ENCODE peak calls at places on chromosomes 1 and 21, in nine cellular contexts. One of them, this sample, is unnamed.

GRCh38 chr1:67560580-67561285 is 124.3 kb upstream of the GADD45A start:
- DNase-seq in choroid plexus epithelial cell: peak
- DNase-seq in RCC 7860: no peak
- DNase-seq in HEK293T: no peak
- DNase-seq in GM13977: no peak
- DNase-seq in aorta: no peak
- DNase-seq in NCI-H460: no peak
- DNase-seq in activated CD8-positive, alpha-beta T cell treated with anti-CD3 and anti-CD28 coated beads, Interleukin-2, amount 10 ng/mL, durations not matched to agents 7 days and 5 days: no peak
- DNase-seq in stimulated activated CD4-positive, alpha-beta T cell treated with anti-CD3 and anti-CD28 coated beads, TNF-alpha, amount 100 ng/mL, for 24 hours: no peak
- DNase-seq in this sample: no peak

GRCh38 chr1:233945979-233946378 is 41.5 kb downstream of the SLC35F3 start:
- DNase-seq in choroid plexus epithelial cell: no peak
- DNase-seq in RCC 7860: no peak
- DNase-seq in HEK293T: no peak
- DNase-seq in GM13977: no peak
- DNase-seq in aorta: no peak
- DNase-seq in NCI-H460: no peak
- DNase-seq in activated CD8-positive, alpha-beta T cell treated with anti-CD3 and anti-CD28 coated beads, Interleukin-2, amount 10 ng/mL, durations not matched to agents 7 days and 5 days: no peak
- DNase-seq in stimulated activated CD4-positive, alpha-beta T cell treated with anti-CD3 and anti-CD28 coated beads, TNF-alpha, amount 100 ng/mL, for 24 hours: no peak
- DNase-seq in this sample: no peak

GRCh38 chr1:24861821-24862727 is 68.0 kb downstream of the RUNX3 start:
- DNase-seq in choroid plexus epithelial cell: peak
- DNase-seq in RCC 7860: no peak
- DNase-seq in HEK293T: peak
- DNase-seq in GM13977: no peak
- DNase-seq in aorta: peak
- DNase-seq in NCI-H460: no peak
- DNase-seq in activated CD8-positive, alpha-beta T cell treated with anti-CD3 and anti-CD28 coated beads, Interleukin-2, amount 10 ng/mL, durations not matched to agents 7 days and 5 days: peak
- DNase-seq in stimulated activated CD4-positive, alpha-beta T cell treated with anti-CD3 and anti-CD28 coated beads, TNF-alpha, amount 100 ng/mL, for 24 hours: no peak
- DNase-seq in this sample: no peak

GRCh38 chr1:232629250-232630046 is 485 bp downstream of the SIPA1L2 start:
- DNase-seq in choroid plexus epithelial cell: peak
- DNase-seq in RCC 7860: no peak
- DNase-seq in HEK293T: no peak
- DNase-seq in GM13977: peak
- DNase-seq in aorta: peak
- DNase-seq in NCI-H460: peak
- DNase-seq in activated CD8-positive, alpha-beta T cell treated with anti-CD3 and anti-CD28 coated beads, Interleukin-2, amount 10 ng/mL, durations not matched to agents 7 days and 5 days: no peak
- DNase-seq in stimulated activated CD4-positive, alpha-beta T cell treated with anti-CD3 and anti-CD28 coated beads, TNF-alpha, amount 100 ng/mL, for 24 hours: peak
- DNase-seq in this sample: peak

GRCh38 chr1:29282924-29283803 is 46.8 kb downstream of the PTPRU start:
- DNase-seq in choroid plexus epithelial cell: peak
- DNase-seq in RCC 7860: no peak
- DNase-seq in HEK293T: peak
- DNase-seq in GM13977: peak
- DNase-seq in aorta: no peak
- DNase-seq in NCI-H460: peak
- DNase-seq in activated CD8-positive, alpha-beta T cell treated with anti-CD3 and anti-CD28 coated beads, Interleukin-2, amount 10 ng/mL, durations not matched to agents 7 days and 5 days: peak
- DNase-seq in stimulated activated CD4-positive, alpha-beta T cell treated with anti-CD3 and anti-CD28 coated beads, TNF-alpha, amount 100 ng/mL, for 24 hours: peak
- DNase-seq in this sample: peak

GRCh38 chr1:167991546-167991945 is 54.7 kb upstream of the MPC2 start:
- DNase-seq in choroid plexus epithelial cell: no peak
- DNase-seq in RCC 7860: no peak
- DNase-seq in HEK293T: no peak
- DNase-seq in GM13977: no peak
- DNase-seq in aorta: no peak
- DNase-seq in NCI-H460: no peak
- DNase-seq in activated CD8-positive, alpha-beta T cell treated with anti-CD3 and anti-CD28 coated beads, Interleukin-2, amount 10 ng/mL, durations not matched to agents 7 days and 5 days: no peak
- DNase-seq in stimulated activated CD4-positive, alpha-beta T cell treated with anti-CD3 and anti-CD28 coated beads, TNF-alpha, amount 100 ng/mL, for 24 hours: no peak
- DNase-seq in this sample: no peak

GRCh38 chr1:235289859-235290739 is 37.9 kb downstream of the ARID4B start:
- DNase-seq in choroid plexus epithelial cell: no peak
- DNase-seq in RCC 7860: no peak
- DNase-seq in HEK293T: no peak
- DNase-seq in GM13977: no peak
- DNase-seq in aorta: no peak
- DNase-seq in NCI-H460: no peak
- DNase-seq in activated CD8-positive, alpha-beta T cell treated with anti-CD3 and anti-CD28 coated beads, Interleukin-2, amount 10 ng/mL, durations not matched to agents 7 days and 5 days: no peak
- DNase-seq in stimulated activated CD4-positive, alpha-beta T cell treated with anti-CD3 and anti-CD28 coated beads, TNF-alpha, amount 100 ng/mL, for 24 hours: no peak
- DNase-seq in this sample: no peak

GRCh38 chr1:168863647-168864234 is 134.7 kb upstream of the DPT start:
- DNase-seq in choroid plexus epithelial cell: no peak
- DNase-seq in RCC 7860: no peak
- DNase-seq in HEK293T: no peak
- DNase-seq in GM13977: no peak
- DNase-seq in aorta: no peak
- DNase-seq in NCI-H460: no peak
- DNase-seq in activated CD8-positive, alpha-beta T cell treated with anti-CD3 and anti-CD28 coated beads, Interleukin-2, amount 10 ng/mL, durations not matched to agents 7 days and 5 days: no peak
- DNase-seq in stimulated activated CD4-positive, alpha-beta T cell treated with anti-CD3 and anti-CD28 coated beads, TNF-alpha, amount 100 ng/mL, for 24 hours: no peak
- DNase-seq in this sample: no peak

GRCh38 chr1:54953846-54954245 is 26.6 kb upstream of the TMEM61 start:
- DNase-seq in choroid plexus epithelial cell: no peak
- DNase-seq in RCC 7860: no peak
- DNase-seq in HEK293T: no peak
- DNase-seq in GM13977: no peak
- DNase-seq in aorta: no peak
- DNase-seq in NCI-H460: no peak
- DNase-seq in activated CD8-positive, alpha-beta T cell treated with anti-CD3 and anti-CD28 coated beads, Interleukin-2, amount 10 ng/mL, durations not matched to agents 7 days and 5 days: no peak
- DNase-seq in stimulated activated CD4-positive, alpha-beta T cell treated with anti-CD3 and anti-CD28 coated beads, TNF-alpha, amount 100 ng/mL, for 24 hours: no peak
- DNase-seq in this sample: no peak

GRCh38 chr1:223776826-223777454 is 64.6 kb downstream of the CAPN2 start:
- DNase-seq in choroid plexus epithelial cell: peak
- DNase-seq in RCC 7860: no peak
- DNase-seq in HEK293T: no peak
- DNase-seq in GM13977: no peak
- DNase-seq in aorta: no peak
- DNase-seq in NCI-H460: no peak
- DNase-seq in activated CD8-positive, alpha-beta T cell treated with anti-CD3 and anti-CD28 coated beads, Interleukin-2, amount 10 ng/mL, durations not matched to agents 7 days and 5 days: no peak
- DNase-seq in stimulated activated CD4-positive, alpha-beta T cell treated with anti-CD3 and anti-CD28 coated beads, TNF-alpha, amount 100 ng/mL, for 24 hours: no peak
- DNase-seq in this sample: no peak

GRCh38 chr1:173418107-173418985 is 58.8 kb upstream of the PRDX6 start:
- DNase-seq in choroid plexus epithelial cell: peak
- DNase-seq in RCC 7860: no peak
- DNase-seq in HEK293T: no peak
- DNase-seq in GM13977: no peak
- DNase-seq in aorta: no peak
- DNase-seq in NCI-H460: no peak
- DNase-seq in activated CD8-positive, alpha-beta T cell treated with anti-CD3 and anti-CD28 coated beads, Interleukin-2, amount 10 ng/mL, durations not matched to agents 7 days and 5 days: no peak
- DNase-seq in stimulated activated CD4-positive, alpha-beta T cell treated with anti-CD3 and anti-CD28 coated beads, TNF-alpha, amount 100 ng/mL, for 24 hours: no peak
- DNase-seq in this sample: no peak

GRCh38 chr1:24554714-24555113 is 1.2 kb upstream of the NCMAP start:
- DNase-seq in choroid plexus epithelial cell: no peak
- DNase-seq in RCC 7860: no peak
- DNase-seq in HEK293T: no peak
- DNase-seq in GM13977: no peak
- DNase-seq in aorta: no peak
- DNase-seq in NCI-H460: no peak
- DNase-seq in activated CD8-positive, alpha-beta T cell treated with anti-CD3 and anti-CD28 coated beads, Interleukin-2, amount 10 ng/mL, durations not matched to agents 7 days and 5 days: no peak
- DNase-seq in stimulated activated CD4-positive, alpha-beta T cell treated with anti-CD3 and anti-CD28 coated beads, TNF-alpha, amount 100 ng/mL, for 24 hours: no peak
- DNase-seq in this sample: no peak

GRCh38 chr1:186054932-186055331 is 320.1 kb downstream of the TPR start:
- DNase-seq in choroid plexus epithelial cell: no peak
- DNase-seq in RCC 7860: no peak
- DNase-seq in HEK293T: no peak
- DNase-seq in GM13977: no peak
- DNase-seq in aorta: no peak
- DNase-seq in NCI-H460: no peak
- DNase-seq in activated CD8-positive, alpha-beta T cell treated with anti-CD3 and anti-CD28 coated beads, Interleukin-2, amount 10 ng/mL, durations not matched to agents 7 days and 5 days: no peak
- DNase-seq in stimulated activated CD4-positive, alpha-beta T cell treated with anti-CD3 and anti-CD28 coated beads, TNF-alpha, amount 100 ng/mL, for 24 hours: no peak
- DNase-seq in this sample: no peak

GRCh38 chr1:30143517-30143916 is 579.9 kb downstream of the MATN1 start:
- DNase-seq in choroid plexus epithelial cell: no peak
- DNase-seq in RCC 7860: no peak
- DNase-seq in HEK293T: no peak
- DNase-seq in GM13977: no peak
- DNase-seq in aorta: no peak
- DNase-seq in NCI-H460: no peak
- DNase-seq in activated CD8-positive, alpha-beta T cell treated with anti-CD3 and anti-CD28 coated beads, Interleukin-2, amount 10 ng/mL, durations not matched to agents 7 days and 5 days: no peak
- DNase-seq in stimulated activated CD4-positive, alpha-beta T cell treated with anti-CD3 and anti-CD28 coated beads, TNF-alpha, amount 100 ng/mL, for 24 hours: no peak
- DNase-seq in this sample: no peak

GRCh38 chr1:29279896-29280779 is 43.8 kb downstream of the PTPRU start:
- DNase-seq in choroid plexus epithelial cell: peak
- DNase-seq in RCC 7860: no peak
- DNase-seq in HEK293T: no peak
- DNase-seq in GM13977: no peak
- DNase-seq in aorta: no peak
- DNase-seq in NCI-H460: no peak
- DNase-seq in activated CD8-positive, alpha-beta T cell treated with anti-CD3 and anti-CD28 coated beads, Interleukin-2, amount 10 ng/mL, durations not matched to agents 7 days and 5 days: no peak
- DNase-seq in stimulated activated CD4-positive, alpha-beta T cell treated with anti-CD3 and anti-CD28 coated beads, TNF-alpha, amount 100 ng/mL, for 24 hours: no peak
- DNase-seq in this sample: peak

GRCh38 chr1:228471762-228472398 is 15.3 kb upstream of the RNF187 start:
- DNase-seq in choroid plexus epithelial cell: peak
- DNase-seq in RCC 7860: no peak
- DNase-seq in HEK293T: peak
- DNase-seq in GM13977: peak
- DNase-seq in aorta: no peak
- DNase-seq in NCI-H460: no peak
- DNase-seq in activated CD8-positive, alpha-beta T cell treated with anti-CD3 and anti-CD28 coated beads, Interleukin-2, amount 10 ng/mL, durations not matched to agents 7 days and 5 days: peak
- DNase-seq in stimulated activated CD4-positive, alpha-beta T cell treated with anti-CD3 and anti-CD28 coated beads, TNF-alpha, amount 100 ng/mL, for 24 hours: no peak
- DNase-seq in this sample: peak

GRCh38 chr21:29145837-29146453 is 15.5 kb downstream of the MAP3K7CL start:
- DNase-seq in choroid plexus epithelial cell: no peak
- DNase-seq in RCC 7860: no peak
- DNase-seq in HEK293T: no peak
- DNase-seq in GM13977: no peak
- DNase-seq in aorta: no peak
- DNase-seq in NCI-H460: no peak
- DNase-seq in activated CD8-positive, alpha-beta T cell treated with anti-CD3 and anti-CD28 coated beads, Interleukin-2, amount 10 ng/mL, durations not matched to agents 7 days and 5 days: no peak
- DNase-seq in stimulated activated CD4-positive, alpha-beta T cell treated with anti-CD3 and anti-CD28 coated beads, TNF-alpha, amount 100 ng/mL, for 24 hours: no peak
- DNase-seq in this sample: no peak

GRCh38 chr21:43188712-43189151 is 19.9 kb downstream of the CRYAA start:
- DNase-seq in choroid plexus epithelial cell: no peak
- DNase-seq in RCC 7860: no peak
- DNase-seq in HEK293T: no peak
- DNase-seq in GM13977: no peak
- DNase-seq in aorta: peak
- DNase-seq in NCI-H460: no peak
- DNase-seq in activated CD8-positive, alpha-beta T cell treated with anti-CD3 and anti-CD28 coated beads, Interleukin-2, amount 10 ng/mL, durations not matched to agents 7 days and 5 days: no peak
- DNase-seq in stimulated activated CD4-positive, alpha-beta T cell treated with anti-CD3 and anti-CD28 coated beads, TNF-alpha, amount 100 ng/mL, for 24 hours: no peak
- DNase-seq in this sample: no peak

GRCh38 chr1:184143449-184143848 is 91.9 kb downstream of the TSEN15 start:
- DNase-seq in choroid plexus epithelial cell: peak
- DNase-seq in RCC 7860: no peak
- DNase-seq in HEK293T: peak
- DNase-seq in GM13977: no peak
- DNase-seq in aorta: no peak
- DNase-seq in NCI-H460: no peak
- DNase-seq in activated CD8-positive, alpha-beta T cell treated with anti-CD3 and anti-CD28 coated beads, Interleukin-2, amount 10 ng/mL, durations not matched to agents 7 days and 5 days: no peak
- DNase-seq in stimulated activated CD4-positive, alpha-beta T cell treated with anti-CD3 and anti-CD28 coated beads, TNF-alpha, amount 100 ng/mL, for 24 hours: no peak
- DNase-seq in this sample: peak

GRCh38 chr1:151510957-151511635 is at the start of gene CGN:
- DNase-seq in choroid plexus epithelial cell: peak
- DNase-seq in RCC 7860: peak
- DNase-seq in HEK293T: peak
- DNase-seq in GM13977: peak
- DNase-seq in aorta: peak
- DNase-seq in NCI-H460: peak
- DNase-seq in activated CD8-positive, alpha-beta T cell treated with anti-CD3 and anti-CD28 coated beads, Interleukin-2, amount 10 ng/mL, durations not matched to agents 7 days and 5 days: peak
- DNase-seq in stimulated activated CD4-positive, alpha-beta T cell treated with anti-CD3 and anti-CD28 coated beads, TNF-alpha, amount 100 ng/mL, for 24 hours: peak
- DNase-seq in this sample: peak

GRCh38 chr1:23581219-23581618 is 21.9 kb upstream of the ID3 start:
- DNase-seq in choroid plexus epithelial cell: peak
- DNase-seq in RCC 7860: no peak
- DNase-seq in HEK293T: no peak
- DNase-seq in GM13977: no peak
- DNase-seq in aorta: no peak
- DNase-seq in NCI-H460: no peak
- DNase-seq in activated CD8-positive, alpha-beta T cell treated with anti-CD3 and anti-CD28 coated beads, Interleukin-2, amount 10 ng/mL, durations not matched to agents 7 days and 5 days: no peak
- DNase-seq in stimulated activated CD4-positive, alpha-beta T cell treated with anti-CD3 and anti-CD28 coated beads, TNF-alpha, amount 100 ng/mL, for 24 hours: no peak
- DNase-seq in this sample: peak

GRCh38 chr1:75083848-75084514 is 50.2 kb upstream of the LHX8 start:
- DNase-seq in choroid plexus epithelial cell: no peak
- DNase-seq in RCC 7860: peak
- DNase-seq in HEK293T: no peak
- DNase-seq in GM13977: no peak
- DNase-seq in aorta: no peak
- DNase-seq in NCI-H460: peak
- DNase-seq in activated CD8-positive, alpha-beta T cell treated with anti-CD3 and anti-CD28 coated beads, Interleukin-2, amount 10 ng/mL, durations not matched to agents 7 days and 5 days: no peak
- DNase-seq in stimulated activated CD4-positive, alpha-beta T cell treated with anti-CD3 and anti-CD28 coated beads, TNF-alpha, amount 100 ng/mL, for 24 hours: no peak
- DNase-seq in this sample: no peak

GRCh38 chr1:200980873-200981272 is 42.6 kb downstream of the KIF21B start:
- DNase-seq in choroid plexus epithelial cell: no peak
- DNase-seq in RCC 7860: no peak
- DNase-seq in HEK293T: no peak
- DNase-seq in GM13977: no peak
- DNase-seq in aorta: no peak
- DNase-seq in NCI-H460: no peak
- DNase-seq in activated CD8-positive, alpha-beta T cell treated with anti-CD3 and anti-CD28 coated beads, Interleukin-2, amount 10 ng/mL, durations not matched to agents 7 days and 5 days: no peak
- DNase-seq in stimulated activated CD4-positive, alpha-beta T cell treated with anti-CD3 and anti-CD28 coated beads, TNF-alpha, amount 100 ng/mL, for 24 hours: no peak
- DNase-seq in this sample: no peak

GRCh38 chr21:35342440-35342839 is 293.3 kb upstream of the RUNX1 start:
- DNase-seq in choroid plexus epithelial cell: no peak
- DNase-seq in RCC 7860: no peak
- DNase-seq in HEK293T: no peak
- DNase-seq in GM13977: peak
- DNase-seq in aorta: no peak
- DNase-seq in NCI-H460: no peak
- DNase-seq in activated CD8-positive, alpha-beta T cell treated with anti-CD3 and anti-CD28 coated beads, Interleukin-2, amount 10 ng/mL, durations not matched to agents 7 days and 5 days: no peak
- DNase-seq in stimulated activated CD4-positive, alpha-beta T cell treated with anti-CD3 and anti-CD28 coated beads, TNF-alpha, amount 100 ng/mL, for 24 hours: peak
- DNase-seq in this sample: no peak

GRCh38 chr1:247906504-247907047 is 11.2 kb downstream of the OR2W3 start:
- DNase-seq in choroid plexus epithelial cell: peak
- DNase-seq in RCC 7860: peak
- DNase-seq in HEK293T: no peak
- DNase-seq in GM13977: no peak
- DNase-seq in aorta: no peak
- DNase-seq in NCI-H460: no peak
- DNase-seq in activated CD8-positive, alpha-beta T cell treated with anti-CD3 and anti-CD28 coated beads, Interleukin-2, amount 10 ng/mL, durations not matched to agents 7 days and 5 days: no peak
- DNase-seq in stimulated activated CD4-positive, alpha-beta T cell treated with anti-CD3 and anti-CD28 coated beads, TNF-alpha, amount 100 ng/mL, for 24 hours: no peak
- DNase-seq in this sample: peak

GRCh38 chr1:204726478-204726877 is 40.9 kb upstream of the LRRN2 start:
- DNase-seq in choroid plexus epithelial cell: peak
- DNase-seq in RCC 7860: peak
- DNase-seq in HEK293T: no peak
- DNase-seq in GM13977: peak
- DNase-seq in aorta: no peak
- DNase-seq in NCI-H460: no peak
- DNase-seq in activated CD8-positive, alpha-beta T cell treated with anti-CD3 and anti-CD28 coated beads, Interleukin-2, amount 10 ng/mL, durations not matched to agents 7 days and 5 days: no peak
- DNase-seq in stimulated activated CD4-positive, alpha-beta T cell treated with anti-CD3 and anti-CD28 coated beads, TNF-alpha, amount 100 ng/mL, for 24 hours: no peak
- DNase-seq in this sample: peak

GRCh38 chr1:60835649-60836048 is 246.7 kb upstream of the NFIA start:
- DNase-seq in choroid plexus epithelial cell: no peak
- DNase-seq in RCC 7860: no peak
- DNase-seq in HEK293T: no peak
- DNase-seq in GM13977: no peak
- DNase-seq in aorta: no peak
- DNase-seq in NCI-H460: no peak
- DNase-seq in activated CD8-positive, alpha-beta T cell treated with anti-CD3 and anti-CD28 coated beads, Interleukin-2, amount 10 ng/mL, durations not matched to agents 7 days and 5 days: no peak
- DNase-seq in stimulated activated CD4-positive, alpha-beta T cell treated with anti-CD3 and anti-CD28 coated beads, TNF-alpha, amount 100 ng/mL, for 24 hours: no peak
- DNase-seq in this sample: no peak

GRCh38 chr1:117821782-117822447 is 107.5 kb downstream of the GDAP2 start:
- DNase-seq in choroid plexus epithelial cell: peak
- DNase-seq in RCC 7860: peak
- DNase-seq in HEK293T: no peak
- DNase-seq in GM13977: no peak
- DNase-seq in aorta: no peak
- DNase-seq in NCI-H460: peak
- DNase-seq in activated CD8-positive, alpha-beta T cell treated with anti-CD3 and anti-CD28 coated beads, Interleukin-2, amount 10 ng/mL, durations not matched to agents 7 days and 5 days: no peak
- DNase-seq in stimulated activated CD4-positive, alpha-beta T cell treated with anti-CD3 and anti-CD28 coated beads, TNF-alpha, amount 100 ng/mL, for 24 hours: no peak
- DNase-seq in this sample: peak

GRCh38 chr1:156814571-156815260 is 1.9 kb downstream of the SH2D2A start:
- DNase-seq in choroid plexus epithelial cell: no peak
- DNase-seq in RCC 7860: no peak
- DNase-seq in HEK293T: no peak
- DNase-seq in GM13977: no peak
- DNase-seq in aorta: peak
- DNase-seq in NCI-H460: no peak
- DNase-seq in activated CD8-positive, alpha-beta T cell treated with anti-CD3 and anti-CD28 coated beads, Interleukin-2, amount 10 ng/mL, durations not matched to agents 7 days and 5 days: peak
- DNase-seq in stimulated activated CD4-positive, alpha-beta T cell treated with anti-CD3 and anti-CD28 coated beads, TNF-alpha, amount 100 ng/mL, for 24 hours: no peak
- DNase-seq in this sample: no peak

GRCh38 chr21:42570841-42571387 is 57.3 kb downstream of the SLC37A1 start:
- DNase-seq in choroid plexus epithelial cell: no peak
- DNase-seq in RCC 7860: no peak
- DNase-seq in HEK293T: no peak
- DNase-seq in GM13977: no peak
- DNase-seq in aorta: peak
- DNase-seq in NCI-H460: no peak
- DNase-seq in activated CD8-positive, alpha-beta T cell treated with anti-CD3 and anti-CD28 coated beads, Interleukin-2, amount 10 ng/mL, durations not matched to agents 7 days and 5 days: no peak
- DNase-seq in stimulated activated CD4-positive, alpha-beta T cell treated with anti-CD3 and anti-CD28 coated beads, TNF-alpha, amount 100 ng/mL, for 24 hours: no peak
- DNase-seq in this sample: no peak

GRCh38 chr1:234593771-234594504 is 16.0 kb downstream of the IRF2BP2 start:
- DNase-seq in choroid plexus epithelial cell: no peak
- DNase-seq in RCC 7860: no peak
- DNase-seq in HEK293T: no peak
- DNase-seq in GM13977: no peak
- DNase-seq in aorta: no peak
- DNase-seq in NCI-H460: no peak
- DNase-seq in activated CD8-positive, alpha-beta T cell treated with anti-CD3 and anti-CD28 coated beads, Interleukin-2, amount 10 ng/mL, durations not matched to agents 7 days and 5 days: no peak
- DNase-seq in stimulated activated CD4-positive, alpha-beta T cell treated with anti-CD3 and anti-CD28 coated beads, TNF-alpha, amount 100 ng/mL, for 24 hours: no peak
- DNase-seq in this sample: no peak

This sample was measured in cardiac muscle cell.